ENCODE peak calls at places on chromosomes 5 and 9, in nine cellular contexts. C, Q, Y, S, I, O, H, M and A are unnamed samples.

GRCh38 chr5:151733727-151734408 is 24.6 kb downstream of the ATOX1 start:
- DNase-seq in C (no peak), Q (no peak), Y (no peak), S (no peak), I (no peak), O (no peak), H (no peak), M (no peak), A (no peak)

GRCh38 chr5:5767286-5767928 is 344.9 kb downstream of the ICE1 start:
- DNase-seq in C (peak), Q (no peak), Y (no peak), S (no peak), I (no peak), O (no peak), H (no peak), M (no peak), A (no peak)

GRCh38 chr9:136311433-136312375 is 7.8 kb upstream of the CCDC187 start:
- DNase-seq in C (no peak), Q (no peak), Y (peak), S (peak), I (no peak), O (no peak), H (no peak), M (no peak), A (no peak)

GRCh38 chr5:144478532-144478931 is 307.9 kb downstream of the KCTD16 start:
- DNase-seq in C (no peak), Q (no peak), Y (no peak), S (peak), I (no peak), O (no peak), H (no peak), M (no peak), A (no peak)

GRCh38 chr9:110185806-110186205 is 22.2 kb downstream of the C9orf152 start:
- DNase-seq in C (no peak), Q (no peak), Y (no peak), S (no peak), I (no peak), O (no peak), H (no peak), M (no peak), A (no peak)

GRCh38 chr5:157912621-157913325 is 53.8 kb upstream of the CLINT1 start:
- DNase-seq in C (peak), Q (no peak), Y (no peak), S (no peak), I (no peak), O (no peak), H (no peak), M (no peak), A (no peak)

GRCh38 chr9:24090566-24090965 is 264.5 kb upstream of the ELAVL2 start:
- DNase-seq in C (no peak), Q (no peak), Y (no peak), S (peak), I (no peak), O (no peak), H (peak), M (no peak), A (no peak)

GRCh38 chr9:78188594-78188993 is 47.3 kb upstream of the CEP78 start:
- DNase-seq in C (no peak), Q (no peak), Y (no peak), S (no peak), I (no peak), O (no peak), H (no peak), M (no peak), A (no peak)

GRCh38 chr5:167814828-167815227 is 476.6 kb upstream of the WWC1 start:
- DNase-seq in C (no peak), Q (no peak), Y (peak), S (no peak), I (no peak), O (no peak), H (peak), M (no peak), A (no peak)

GRCh38 chr5:62547929-62548678 is 30.5 kb upstream of the LRRC70 start:
- DNase-seq in C (no peak), Q (no peak), Y (no peak), S (peak), I (no peak), O (peak), H (no peak), M (no peak), A (peak)

GRCh38 chr9:97788763-97789663 is 64.0 kb upstream of the FOXE1 start:
- DNase-seq in C (no peak), Q (no peak), Y (no peak), S (peak), I (no peak), O (no peak), H (no peak), M (no peak), A (no peak)

GRCh38 chr5:134290443-134290842 is 64.6 kb upstream of the PPP2CA start:
- DNase-seq in C (no peak), Q (no peak), Y (no peak), S (no peak), I (no peak), O (no peak), H (no peak), M (no peak), A (no peak)

GRCh38 chr5:154786414-154786813 is 31.2 kb downstream of the LARP1 start:
- DNase-seq in C (no peak), Q (no peak), Y (no peak), S (peak), I (no peak), O (no peak), H (no peak), M (no peak), A (no peak)

GRCh38 chr9:114386886-114387677 is 700 bp downstream of the AKNA start:
- DNase-seq in C (peak), Q (no peak), Y (no peak), S (no peak), I (no peak), O (no peak), H (no peak), M (no peak), A (no peak)

GRCh38 chr9:115167175-115167574 is 49.2 kb upstream of the TNC start:
- DNase-seq in C (no peak), Q (no peak), Y (no peak), S (no peak), I (no peak), O (no peak), H (peak), M (no peak), A (no peak)

GRCh38 chr9:91758491-91758981 is 191.5 kb downstream of the ROR2 start:
- DNase-seq in C (peak), Q (peak), Y (peak), S (peak), I (peak), O (peak), H (peak), M (no peak), A (no peak)

GRCh38 chr9:107612136-107612535 is 122.6 kb upstream of the KLF4 start:
- DNase-seq in C (no peak), Q (no peak), Y (no peak), S (peak), I (no peak), O (peak), H (no peak), M (no peak), A (peak)

GRCh38 chr5:181217111-181217804 is 5.8 kb upstream of the TRIM41 start:
- DNase-seq in C (no peak), Q (peak), Y (peak), S (no peak), I (no peak), O (no peak), H (peak), M (no peak), A (peak)

GRCh38 chr9:13279284-13280162 is at the start of gene MPDZ:
- DNase-seq in C (peak), Q (peak), Y (no peak), S (no peak), I (no peak), O (no peak), H (peak), M (peak), A (peak)

GRCh38 chr5:122228728-122229392 is 83.2 kb upstream of the SNCAIP start:
- DNase-seq in C (no peak), Q (no peak), Y (no peak), S (no peak), I (no peak), O (no peak), H (no peak), M (no peak), A (no peak)

GRCh38 chr5:31231171-31231570 is 37.7 kb downstream of the CDH6 start:
- DNase-seq in C (no peak), Q (no peak), Y (no peak), S (no peak), I (no peak), O (no peak), H (no peak), M (no peak), A (no peak)